ENCODE peak calls at places on chromosomes 4 and X, in six cellular contexts. C is COR-L47, N is hypothalamus, Q is AG08396, E is NCI-H345, G is fibroblast of villous mesenchyme. U is an unnamed sample.

GRCh38 chr4:89528525-89529133 is 221.0 kb upstream of the GPRIN3 start:
- DNase-seq in N (no peak), G (no peak), Q (no peak), E (no peak), C (no peak), U (no peak)

GRCh38 chr4:113232194-113232593 is 182.7 kb downstream of the ANK2 start:
- DNase-seq in C (no peak), N (no peak), Q (no peak), G (no peak), E (no peak), U (peak; percentile 4)

GRCh38 chrX:40291553-40291952 is 193.8 kb upstream of the BCOR start:
- DNase-seq in E (no peak), N (no peak), Q (no peak), C (no peak), G (no peak), U (no peak)

GRCh38 chr4:81620442-81620841 is 148.7 kb upstream of the RASGEF1B start:
- DNase-seq in E (no peak), Q (no peak), C (no peak), N (no peak), G (no peak), U (no peak)

GRCh38 chr4:155972098-155972497 is 18.4 kb upstream of the CTSO start:
- DNase-seq in N (no peak), Q (no peak), C (no peak), E (no peak), G (peak; percentile 52), U (peak; percentile 40)

GRCh38 chrX:15761564-15762191 is 23.6 kb downstream of the CA5B start:
- DNase-seq in N (no peak), E (no peak), C (peak; percentile 1), G (peak; percentile 42), Q (peak; percentile 45), U (peak; percentile 9)

GRCh38 chr4:97984545-97985131 is 158.6 kb downstream of the STPG2 start:
- DNase-seq in E (no peak), N (no peak), Q (no peak), G (no peak), C (no peak), U (no peak)

GRCh38 chrX:44093431-44093830 is 120.2 kb upstream of the NDP start:
- DNase-seq in N (no peak), E (no peak), G (no peak), Q (no peak), C (no peak), U (no peak)

U was measured in amniotic epithelial cell.